ENCODE peak calls at places on chromosomes 13 and 19, in five cellular contexts. R is fibroblast of lung, K is mesothelial cell of epicardium, B is GM10248, X is MCF 10A. I is an unnamed sample.
A peak's percentile ranks its signal among the peaks of the same experiment; 100 is the strongest.

GRCh38 chr19:14770944-14771839 is 7.2 kb downstream of the ADGRE2 start:
- DNase-seq in R (no peak), K (no peak), B (no peak), X (no peak), I (no peak)

GRCh38 chr19:41907994-41908615 is 20.1 kb downstream of the ERFL start:
- DNase-seq in R (no peak), K (no peak), B (no peak), X (no peak), I (no peak)

GRCh38 chr19:55443045-55443823 is at the start of gene SHISA7:
- DNase-seq in R (no peak), K (no peak), B (no peak), X (no peak), I (no peak)

GRCh38 chr13:20969182-20969581 is 66.6 kb upstream of the XPO4 start:
- DNase-seq in R (peak; percentile 67), K (no peak), B (no peak), X (peak; percentile 51), I (no peak)

GRCh38 chr13:112971288-112971643 is 2.3 kb downstream of the MCF2L start:
- DNase-seq in R (no peak), K (no peak), B (no peak), X (no peak), I (no peak)

GRCh38 chr13:62684359-62684758 is 1268.7 kb upstream of the PCDH20 start:
- DNase-seq in R (no peak), K (no peak), B (no peak), X (no peak), I (no peak)

GRCh38 chr19:38304352-38304865 is 358 bp downstream of the C19orf33 start:
- DNase-seq in R (no peak), K (no peak), B (no peak), X (no peak), I (no peak)

GRCh38 chr19:52741951-52742485 is 7.2 kb upstream of the ZNF611 start:
- DNase-seq in R (no peak), K (no peak), B (no peak), X (no peak), I (no peak)

GRCh38 chr13:51870616-51871015 is 8.8 kb downstream of the CCDC70 start:
- DNase-seq in R (no peak), K (no peak), B (no peak), X (no peak), I (no peak)

GRCh38 chr19:40954573-40954972 is 36.5 kb upstream of the CYP2B6 start:
- DNase-seq in R (peak; percentile 2), K (no peak), B (no peak), X (peak; percentile 12), I (no peak)

GRCh38 chr13:111337206-111337605 is 16.8 kb downstream of the TEX29 start:
- DNase-seq in R (peak; percentile 87), K (no peak), B (no peak), X (peak; percentile 75), I (no peak)

GRCh38 chr13:112392719-112393118 is 16.6 kb downstream of the SPACA7 start:
- DNase-seq in R (no peak), K (no peak), B (no peak), X (no peak), I (no peak)

GRCh38 chr13:65054277-65054676 is 2175.9 kb downstream of the PCDH9 start:
- DNase-seq in R (no peak), K (no peak), B (no peak), X (no peak), I (no peak)

GRCh38 chr19:18109731-18110671 is 12.4 kb downstream of the MAST3 start:
- DNase-seq in R (no peak), K (no peak), B (peak; percentile 64), X (peak; percentile 41), I (peak; percentile 71)

GRCh38 chr13:97122381-97122996 is 99.6 kb upstream of the MBNL2 start:
- DNase-seq in R (peak; percentile 80), K (no peak), B (no peak), X (peak; percentile 84), I (no peak)

GRCh38 chr13:95301947-95302386 is 716 bp upstream of the ABCC4 start:
- DNase-seq in R (no peak), K (no peak), B (no peak), X (no peak), I (no peak)

GRCh38 chr19:10419200-10419645 is 1.1 kb upstream of the PDE4A start:
- DNase-seq in R (peak; percentile 39), K (no peak), B (no peak), X (no peak), I (no peak)

GRCh38 chr19:16587031-16588023 is 15.1 kb upstream of the SLC35E1 start:
- DNase-seq in R (peak; percentile 71), K (no peak), B (peak; percentile 37), X (no peak), I (no peak)

GRCh38 chr13:108154421-108154858 is 60.9 kb downstream of the LIG4 start:
- DNase-seq in R (peak; percentile 18), K (no peak), B (no peak), X (no peak), I (no peak)

GRCh38 chr13:32075150-32075851 is 43.7 kb downstream of the FRY start:
- DNase-seq in R (no peak), K (no peak), B (no peak), X (no peak), I (no peak)

GRCh38 chr19:40078377-40078776 is 12.4 kb downstream of the ZNF780A start:
- DNase-seq in R (no peak), K (no peak), B (no peak), X (no peak), I (no peak)

GRCh38 chr13:52599037-52599852 is 43.0 kb upstream of the HNRNPA1L2 start:
- DNase-seq in R (peak; percentile 82), K (no peak), B (no peak), X (peak; percentile 87), I (no peak)

GRCh38 chr13:78604782-78605611 is 1.6 kb upstream of the POU4F1 start:
- DNase-seq in R (no peak), K (no peak), B (no peak), X (no peak), I (no peak)

GRCh38 chr13:100131863-100132574 is 43.1 kb downstream of the PCCA start:
- DNase-seq in R (peak; percentile 96), K (no peak), B (no peak), X (peak; percentile 74), I (no peak)

GRCh38 chr19:35061583-35062373 is 20.3 kb downstream of the HPN start:
- DNase-seq in R (peak; percentile 23), K (no peak), B (no peak), X (no peak), I (no peak)

GRCh38 chr13:48595330-48596127 is 58.2 kb upstream of the CYSLTR2 start:
- DNase-seq in R (peak; percentile 65), K (no peak), B (peak; percentile 48), X (peak; percentile 70), I (no peak)

GRCh38 chr13:36346222-36347083 is at the start of gene SPART:
- DNase-seq in R (peak; percentile 83), K (peak; percentile 83), B (peak; percentile 90), X (peak; percentile 91), I (peak; percentile 51)

GRCh38 chr19:1252221-1252817 is 3.9 kb downstream of the MIDN start:
- DNase-seq in R (peak; percentile 96), K (no peak), B (no peak), X (peak; percentile 99), I (no peak)

GRCh38 chr19:48117515-48118330 is 7.1 kb upstream of the PLA2G4C start:
- DNase-seq in R (no peak), K (no peak), B (no peak), X (no peak), I (no peak)

GRCh38 chr19:4012092-4012974 is 4.8 kb downstream of the PIAS4 start:
- DNase-seq in R (no peak), K (no peak), B (no peak), X (no peak), I (peak; percentile 25)

GRCh38 chr19:4007836-4008539 is 452 bp downstream of the PIAS4 start:
- DNase-seq in R (no peak), K (no peak), B (no peak), X (peak; percentile 14), I (peak; percentile 10)

GRCh38 chr19:4010808-4011110 is 3.2 kb downstream of the PIAS4 start:
- DNase-seq in R (no peak), K (no peak), B (no peak), X (no peak), I (no peak)

GRCh38 chr19:4009990-4010807 is 2.7 kb downstream of the PIAS4 start:
- DNase-seq in R (no peak), K (no peak), B (no peak), X (no peak), I (peak; percentile 13)

GRCh38 chr19:4007021-4007835 is at the start of gene PIAS4:
- DNase-seq in R (peak; percentile 86), K (peak; percentile 97), B (peak; percentile 100), X (peak; percentile 95), I (peak; percentile 98)
- TF ChIP-seq CTCF in R (no peak), K (no peak), B (no peak), X (no peak), I (no peak)

GRCh38 chr13:37769545-37769944 is 100.0 kb downstream of the TRPC4 start:
- DNase-seq in R (no peak), K (no peak), B (no peak), X (no peak), I (no peak)

DNA sequence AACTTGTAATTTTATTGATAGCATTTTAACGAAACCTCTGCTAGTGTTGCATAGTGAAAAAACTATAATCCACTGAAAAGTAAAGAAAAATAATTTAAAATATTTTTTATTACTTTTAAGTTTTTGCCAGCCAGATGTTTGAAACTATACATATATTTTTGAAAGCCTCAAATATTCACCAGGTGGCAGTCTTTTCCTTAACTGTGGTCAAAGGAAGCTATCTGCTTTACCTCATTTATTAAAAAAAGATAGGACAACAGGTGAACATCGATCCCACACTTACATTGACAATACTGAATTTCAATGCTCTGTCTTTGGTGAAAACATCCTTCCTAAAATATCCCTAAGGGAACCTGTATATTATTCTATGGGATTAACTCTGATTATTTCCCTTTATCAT is 100.5 kb downstream of the TRPC4 start:
- DNase-seq in R (no peak), K (no peak), B (no peak), X (peak; percentile 23), I (no peak)
- TF ChIP-seq CTCF in R (peak; percentile 21), K (no peak), B (no peak), X (peak; percentile 25), I (peak; percentile 28)

GRCh38 chr19:8396563-8397203 is 6.5 kb downstream of the RAB11B start:
- DNase-seq in R (peak; percentile 42), K (no peak), B (peak; percentile 81), X (peak; percentile 68), I (no peak)
- TF ChIP-seq CTCF in R (peak; percentile 71), K (no peak), B (peak; percentile 63), X (peak; percentile 65), I (peak; percentile 43)

GRCh38 chr19:32748497-32748896 is 28.9 kb downstream of the TDRD12 start:
- DNase-seq in R (no peak), K (no peak), B (peak; percentile 35), X (peak; percentile 11), I (no peak)
- TF ChIP-seq CTCF in R (no peak), K (no peak), B (peak; percentile 64), X (no peak), I (peak; percentile 17)

GRCh38 chr19:45717131-45717982 is 13.3 kb downstream of the FBXO46 start:
- DNase-seq in R (peak; percentile 98), K (peak; percentile 95), B (peak; percentile 98), X (peak; percentile 100), I (peak; percentile 85)
- TF ChIP-seq CTCF in R (no peak), K (no peak), B (peak; percentile 11), X (no peak), I (no peak)